ENCODE peak calls at places on chromosomes 16 and 17, in four cellular contexts. One of them, this sample, is unnamed. For H3K4me1, the result is how much of the 10 kb centered on the place peaks cover.

GRCh38 chr17:7238418-7239090 is 703 bp downstream of the PHF23 start:
- DNase-seq in GM23248: peak
- DNase-seq in colonic mucosa: no peak
- DNase-seq in H9: peak
- DNase-seq in this sample: no peak

GRCh38 chr16:47905771-47906170 is 250.0 kb downstream of the ABCC12 start:
- DNase-seq in GM23248: peak
- DNase-seq in colonic mucosa: no peak
- DNase-seq in H9: no peak
- DNase-seq in this sample: peak

GRCh38 chr16:9844361-9844760 is 337.9 kb downstream of the GRIN2A start:
- DNase-seq in GM23248: peak
- DNase-seq in colonic mucosa: no peak
- DNase-seq in H9: no peak
- DNase-seq in this sample: no peak

GRCh38 chr17:3400008-3400407 is 1.8 kb upstream of the OR1E1 start:
- DNase-seq in GM23248: no peak
- DNase-seq in colonic mucosa: no peak
- DNase-seq in H9: no peak
- DNase-seq in this sample: no peak

GRCh38 chr16:55773859-55774549 is 58.9 kb downstream of the CES1 start:
- DNase-seq in GM23248: peak
- DNase-seq in colonic mucosa: no peak
- DNase-seq in H9: no peak
- DNase-seq in this sample: no peak

GRCh38 chr16:81711609-81712329 is 67.3 kb upstream of the PLCG2 start:
- DNase-seq in GM23248: peak
- DNase-seq in colonic mucosa: no peak
- DNase-seq in H9: peak
- DNase-seq in this sample: peak

GRCh38 chr17:76262732-76263344 is 2.3 kb upstream of the UBALD2 start:
- DNase-seq in GM23248: no peak
- DNase-seq in colonic mucosa: peak
- DNase-seq in H9: no peak
- DNase-seq in this sample: no peak

GRCh38 chr17:47675380-47676198 is 18.4 kb upstream of the TBKBP1 start:
- DNase-seq in GM23248: no peak
- DNase-seq in colonic mucosa: no peak
- DNase-seq in H9: no peak
- DNase-seq in this sample: no peak

GRCh38 chr17:1820518-1821252 is 9.0 kb downstream of the SMYD4 start:
- DNase-seq in GM23248: no peak
- DNase-seq in colonic mucosa: no peak
- DNase-seq in H9: no peak
- DNase-seq in this sample: no peak

GRCh38 chr17:16434662-16435061 is 19.3 kb downstream of the TRPV2 start:
- DNase-seq in GM23248: no peak
- DNase-seq in colonic mucosa: no peak
- DNase-seq in H9: peak
- DNase-seq in this sample: no peak

GRCh38 chr16:76450890-76451289 is 173.7 kb downstream of the CNTNAP4 start:
- DNase-seq in GM23248: no peak
- DNase-seq in colonic mucosa: no peak
- DNase-seq in H9: no peak
- DNase-seq in this sample: no peak

GRCh38 chr17:76504117-76504516 is 2.9 kb upstream of the RHBDF2 start:
- DNase-seq in GM23248: no peak
- DNase-seq in colonic mucosa: no peak
- DNase-seq in H9: peak
- DNase-seq in this sample: peak

GRCh38 chr17:11582217-11582616 is 16.1 kb upstream of the DNAH9 start:
- DNase-seq in GM23248: no peak
- DNase-seq in colonic mucosa: no peak
- DNase-seq in H9: peak
- DNase-seq in this sample: no peak

GRCh38 chr16:81818514-81819304 is 39.6 kb downstream of the PLCG2 start:
- DNase-seq in GM23248: no peak
- DNase-seq in colonic mucosa: no peak
- DNase-seq in H9: no peak
- DNase-seq in this sample: no peak

GRCh38 chr16:58124601-58124915 is 4.6 kb downstream of the CFAP20 start:
- DNase-seq in GM23248: peak
- DNase-seq in colonic mucosa: no peak
- DNase-seq in H9: no peak
- DNase-seq in this sample: no peak

GRCh38 chr17:82631544-82631943 is 16.7 kb downstream of the WDR45B start:
- DNase-seq in GM23248: no peak
- DNase-seq in colonic mucosa: no peak
- DNase-seq in H9: no peak
- DNase-seq in this sample: no peak

GRCh38 chr16:14378131-14378551 is 251.9 kb downstream of the PARN start:
- DNase-seq in GM23248: peak
- DNase-seq in colonic mucosa: no peak
- DNase-seq in H9: no peak
- DNase-seq in this sample: peak

GRCh38 chr17:83083368-83084201 is 4.2 kb downstream of the METRNL start:
- DNase-seq in GM23248: peak
- DNase-seq in colonic mucosa: peak
- DNase-seq in H9: peak
- DNase-seq in this sample: peak

GRCh38 chr17:50459081-50459676 is 9.5 kb downstream of the CHAD start:
- DNase-seq in GM23248: peak
- DNase-seq in colonic mucosa: peak
- DNase-seq in H9: no peak
- DNase-seq in this sample: no peak

GRCh38 chr17:42405963-42406495 is 17.0 kb downstream of the CAVIN1 start:
- DNase-seq in GM23248: peak
- DNase-seq in colonic mucosa: peak
- DNase-seq in H9: peak
- DNase-seq in this sample: peak

GRCh38 chr17:74520790-74521480 is 10.3 kb downstream of the CD300LB start:
- DNase-seq in GM23248: peak
- DNase-seq in colonic mucosa: peak
- DNase-seq in H9: no peak
- DNase-seq in this sample: no peak

GRCh38 chr17:50539762-50540440 is 7.1 kb upstream of the SPATA20 start:
- DNase-seq in GM23248: no peak
- DNase-seq in colonic mucosa: peak
- DNase-seq in H9: peak
- DNase-seq in this sample: no peak

GRCh38 chr17:76716146-76716833 is 5.5 kb upstream of the MXRA7 start:
- DNase-seq in GM23248: peak
- DNase-seq in colonic mucosa: no peak
- DNase-seq in H9: no peak
- DNase-seq in this sample: no peak

GRCh38 chr16:55271945-55272513 is 52.0 kb upstream of the IRX6 start:
- DNase-seq in GM23248: no peak
- DNase-seq in colonic mucosa: no peak
- DNase-seq in H9: no peak
- DNase-seq in this sample: no peak

GRCh38 chr16:89292443-89293078 is 75.1 kb downstream of the ZNF778 start:
- DNase-seq in GM23248: no peak
- DNase-seq in colonic mucosa: no peak
- DNase-seq in H9: peak
- DNase-seq in this sample: peak
- H3K4me1 ChIP-seq in GM23248: under half
- H3K4me1 ChIP-seq in colonic mucosa: under half
- H3K4me1 ChIP-seq in H9: under half
- H3K4me1 ChIP-seq in this sample: under half

GRCh38 chr16:64925166-64925565 is 196.7 kb downstream of the CDH11 start:
- DNase-seq in GM23248: no peak
- DNase-seq in colonic mucosa: no peak
- DNase-seq in H9: no peak
- DNase-seq in this sample: no peak

DNA sequence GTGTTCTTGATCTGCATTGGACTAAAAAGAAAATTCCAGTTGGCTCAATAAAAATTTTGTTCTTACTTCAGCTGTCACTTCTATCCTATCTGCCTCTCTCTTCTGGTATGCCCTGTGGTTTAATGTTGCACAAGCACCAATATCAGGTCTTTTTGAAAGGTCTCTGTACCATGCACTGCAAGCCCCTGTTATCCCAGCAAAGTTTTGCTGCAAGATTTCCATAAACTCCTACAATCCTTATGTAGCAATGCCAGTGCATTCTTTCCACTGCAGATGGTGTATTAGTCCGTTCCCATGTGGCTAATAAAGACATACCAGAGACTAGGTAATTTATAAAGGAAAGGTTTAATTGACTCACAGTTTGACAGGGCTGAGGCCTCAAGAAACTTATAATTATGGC is 201.7 kb downstream of the CDH11 start:
- DNase-seq in GM23248: no peak
- DNase-seq in colonic mucosa: no peak
- DNase-seq in H9: no peak
- DNase-seq in this sample: no peak
- H3K4me1 ChIP-seq in GM23248: under half
- H3K4me1 ChIP-seq in colonic mucosa: under half
- H3K4me1 ChIP-seq in H9: under half
- H3K4me1 ChIP-seq in this sample: under half

DNA sequence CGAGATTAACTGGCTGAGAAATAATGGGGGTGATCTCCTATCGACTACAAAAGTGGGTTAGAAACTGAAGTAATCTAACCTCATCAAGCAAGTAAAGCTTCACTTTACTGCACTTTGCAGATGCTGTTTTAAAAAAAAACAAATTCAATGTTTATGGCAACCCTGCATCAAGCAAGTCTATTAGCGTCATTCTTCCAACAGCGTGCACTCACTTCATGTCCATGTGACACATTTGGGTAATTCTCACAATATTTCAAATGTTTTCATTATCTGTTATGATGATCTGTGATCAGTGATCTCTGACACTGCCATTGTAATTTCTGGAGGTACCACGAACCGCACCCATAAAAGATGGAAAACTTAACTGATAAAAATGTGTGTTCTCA is 70.8 kb downstream of the KANSL1 start:
- DNase-seq in GM23248: no peak
- DNase-seq in colonic mucosa: no peak
- DNase-seq in H9: no peak
- DNase-seq in this sample: no peak
- H3K4me1 ChIP-seq in GM23248: under half
- H3K4me1 ChIP-seq in colonic mucosa: under half
- H3K4me1 ChIP-seq in H9: under half
- H3K4me1 ChIP-seq in this sample: under half

GRCh38 chr17:19363114-19363438 is 553 bp upstream of the B9D1 start:
- DNase-seq in GM23248: no peak
- DNase-seq in colonic mucosa: no peak
- DNase-seq in H9: no peak
- DNase-seq in this sample: no peak

GRCh38 chr17:19364699-19365498 is 2.4 kb upstream of the B9D1 start:
- DNase-seq in GM23248: peak
- DNase-seq in colonic mucosa: no peak
- DNase-seq in H9: no peak
- DNase-seq in this sample: no peak

GRCh38 chr17:19361975-19362292 is 589 bp downstream of the B9D1 start:
- DNase-seq in GM23248: no peak
- DNase-seq in colonic mucosa: no peak
- DNase-seq in H9: no peak
- DNase-seq in this sample: no peak

GRCh38 chr17:19362293-19363113 is at the start of gene B9D1:
- DNase-seq in GM23248: peak
- DNase-seq in colonic mucosa: peak
- DNase-seq in H9: peak
- DNase-seq in this sample: peak

GRCh38 chr17:19363460-19364035 is 1.0 kb upstream of the B9D1 start:
- DNase-seq in GM23248: no peak
- DNase-seq in colonic mucosa: no peak
- DNase-seq in H9: no peak
- DNase-seq in this sample: no peak
- H3K4me1 ChIP-seq in GM23248: under half
- H3K4me1 ChIP-seq in colonic mucosa: under half
- H3K4me1 ChIP-seq in H9: under half
- H3K4me1 ChIP-seq in this sample: under half

GRCh38 chr17:78895322-78895721 is 7.7 kb downstream of the CEP295NL start:
- DNase-seq in GM23248: peak
- DNase-seq in colonic mucosa: no peak
- DNase-seq in H9: no peak
- DNase-seq in this sample: no peak

GRCh38 chr17:78898075-78898836 is 4.7 kb downstream of the CEP295NL start:
- DNase-seq in GM23248: peak
- DNase-seq in colonic mucosa: no peak
- DNase-seq in H9: no peak
- DNase-seq in this sample: no peak

GRCh38 chr17:78897639-78897996 is 5.4 kb downstream of the CEP295NL start:
- DNase-seq in GM23248: peak
- DNase-seq in colonic mucosa: no peak
- DNase-seq in H9: no peak
- DNase-seq in this sample: no peak

GRCh38 chr17:78896834-78897638 is 6.0 kb downstream of the CEP295NL start:
- DNase-seq in GM23248: no peak
- DNase-seq in colonic mucosa: no peak
- DNase-seq in H9: no peak
- DNase-seq in this sample: no peak

DNA sequence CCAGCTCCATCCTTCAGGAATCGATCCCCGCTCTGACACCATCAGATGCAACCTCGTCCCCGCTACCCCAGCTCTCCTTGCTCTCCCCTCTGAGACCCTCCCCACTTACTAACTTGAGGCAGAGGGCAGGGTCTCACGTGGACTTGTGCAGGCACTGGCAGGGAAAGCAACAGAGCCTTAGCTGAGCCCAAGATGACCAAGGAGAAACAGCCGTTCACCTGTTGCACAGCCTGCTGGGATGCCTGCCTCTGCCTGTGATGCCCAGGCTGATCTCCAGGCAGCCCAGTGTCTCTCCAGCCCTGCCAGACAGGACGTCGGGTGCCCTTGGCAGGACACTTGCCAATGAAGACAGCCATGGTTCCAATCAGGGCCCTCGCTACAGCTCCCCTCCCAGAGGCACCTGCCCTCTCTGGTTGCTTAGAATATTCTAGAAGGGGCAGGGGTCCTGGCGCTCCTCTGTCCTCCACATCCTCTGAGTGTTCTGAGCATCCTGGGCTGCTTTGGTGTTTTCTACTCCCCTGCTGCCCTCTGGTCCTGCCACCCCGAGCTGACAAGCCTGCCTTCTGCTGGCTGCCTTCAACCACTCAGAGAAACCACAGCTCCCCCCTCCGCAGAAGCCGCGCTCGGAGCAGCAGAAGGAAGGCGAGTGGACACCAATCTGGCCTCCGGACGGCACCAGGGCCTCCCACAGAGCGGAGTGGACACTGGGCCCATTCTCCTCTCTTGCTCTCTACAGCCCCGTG is 6.7 kb downstream of the CEP295NL start:
- DNase-seq in GM23248: no peak
- DNase-seq in colonic mucosa: no peak
- DNase-seq in H9: no peak
- DNase-seq in this sample: no peak
- H3K4me1 ChIP-seq in GM23248: under half
- H3K4me1 ChIP-seq in colonic mucosa: under half
- H3K4me1 ChIP-seq in H9: under half
- H3K4me1 ChIP-seq in this sample: under half

GRCh38 chr16:84737658-84738057 is 37.9 kb downstream of the USP10 start:
- DNase-seq in GM23248: no peak
- DNase-seq in colonic mucosa: peak
- DNase-seq in H9: no peak
- DNase-seq in this sample: no peak
- H3K4me1 ChIP-seq in GM23248: under half
- H3K4me1 ChIP-seq in colonic mucosa: under half
- H3K4me1 ChIP-seq in H9: under half
- H3K4me1 ChIP-seq in this sample: under half